ENCODE peak calls at places on chromosome 4, in eight cellular contexts. One of them, this sample, is unnamed.

GRCh38 chr4:183758006-183758734 is 99.1 kb downstream of the TRAPPC11 start:
- DNase-seq in fibroblast of villous mesenchyme: no peak
- DNase-seq in suprapubic skin: no peak
- DNase-seq in esophagus squamous epithelium: no peak
- DNase-seq in mesothelial cell of epicardium: no peak
- DNase-seq in GM23338: peak
- DNase-seq in gastrocnemius medialis: no peak
- DNase-seq in WTC11: peak
- DNase-seq in this sample: no peak

GRCh38 chr4:98484031-98484430 is 174.4 kb downstream of the TSPAN5 start:
- DNase-seq in fibroblast of villous mesenchyme: no peak
- DNase-seq in gastrocnemius medialis: no peak
- DNase-seq in WTC11: no peak
- DNase-seq in mesothelial cell of epicardium: no peak
- DNase-seq in esophagus squamous epithelium: no peak
- DNase-seq in suprapubic skin: no peak
- DNase-seq in GM23338: no peak
- DNase-seq in this sample: peak

GRCh38 chr4:146458594-146458993 is 63.1 kb downstream of the SLC10A7 start:
- DNase-seq in GM23338: no peak
- DNase-seq in mesothelial cell of epicardium: no peak
- DNase-seq in esophagus squamous epithelium: no peak
- DNase-seq in suprapubic skin: no peak
- DNase-seq in WTC11: no peak
- DNase-seq in fibroblast of villous mesenchyme: no peak
- DNase-seq in gastrocnemius medialis: no peak
- DNase-seq in this sample: no peak

GRCh38 chr4:109041463-109041862 is 261.0 kb downstream of the COL25A1 start:
- DNase-seq in esophagus squamous epithelium: no peak
- DNase-seq in gastrocnemius medialis: no peak
- DNase-seq in fibroblast of villous mesenchyme: peak
- DNase-seq in suprapubic skin: no peak
- DNase-seq in mesothelial cell of epicardium: no peak
- DNase-seq in WTC11: no peak
- DNase-seq in GM23338: no peak
- DNase-seq in this sample: no peak

GRCh38 chr4:69321153-69321729 is 41.0 kb downstream of the UGT2B28 start:
- DNase-seq in esophagus squamous epithelium: no peak
- DNase-seq in gastrocnemius medialis: no peak
- DNase-seq in WTC11: no peak
- DNase-seq in GM23338: no peak
- DNase-seq in fibroblast of villous mesenchyme: no peak
- DNase-seq in mesothelial cell of epicardium: no peak
- DNase-seq in suprapubic skin: no peak
- DNase-seq in this sample: peak

GRCh38 chr4:144903953-144904711 is 193.9 kb downstream of the ANAPC10 start:
- DNase-seq in esophagus squamous epithelium: no peak
- DNase-seq in suprapubic skin: no peak
- DNase-seq in GM23338: no peak
- DNase-seq in mesothelial cell of epicardium: no peak
- DNase-seq in gastrocnemius medialis: no peak
- DNase-seq in fibroblast of villous mesenchyme: peak
- DNase-seq in WTC11: no peak
- DNase-seq in this sample: peak

GRCh38 chr4:188408244-188409067 is 269.2 kb downstream of the TRIML1 start:
- DNase-seq in mesothelial cell of epicardium: no peak
- DNase-seq in WTC11: no peak
- DNase-seq in fibroblast of villous mesenchyme: no peak
- DNase-seq in GM23338: no peak
- DNase-seq in gastrocnemius medialis: no peak
- DNase-seq in esophagus squamous epithelium: no peak
- DNase-seq in suprapubic skin: no peak
- DNase-seq in this sample: no peak

GRCh38 chr4:124903995-124904722 is 191.6 kb upstream of the ANKRD50 start:
- DNase-seq in gastrocnemius medialis: peak
- DNase-seq in WTC11: no peak
- DNase-seq in mesothelial cell of epicardium: no peak
- DNase-seq in suprapubic skin: no peak
- DNase-seq in esophagus squamous epithelium: no peak
- DNase-seq in fibroblast of villous mesenchyme: peak
- DNase-seq in GM23338: peak
- DNase-seq in this sample: peak

GRCh38 chr4:152529880-152530279 is 6.0 kb downstream of the FBXW7 start:
- DNase-seq in GM23338: no peak
- DNase-seq in WTC11: no peak
- DNase-seq in fibroblast of villous mesenchyme: no peak
- DNase-seq in esophagus squamous epithelium: no peak
- DNase-seq in mesothelial cell of epicardium: no peak
- DNase-seq in suprapubic skin: no peak
- DNase-seq in gastrocnemius medialis: no peak
- DNase-seq in this sample: no peak

GRCh38 chr4:78058591-78059523 is 1.7 kb downstream of the FRAS1 start:
- DNase-seq in GM23338: peak
- DNase-seq in mesothelial cell of epicardium: peak
- DNase-seq in WTC11: peak
- DNase-seq in gastrocnemius medialis: peak
- DNase-seq in suprapubic skin: peak
- DNase-seq in fibroblast of villous mesenchyme: no peak
- DNase-seq in esophagus squamous epithelium: no peak
- DNase-seq in this sample: peak

GRCh38 chr4:113073614-113074013 is 24.2 kb downstream of the ANK2 start:
- DNase-seq in gastrocnemius medialis: no peak
- DNase-seq in mesothelial cell of epicardium: no peak
- DNase-seq in fibroblast of villous mesenchyme: no peak
- DNase-seq in esophagus squamous epithelium: no peak
- DNase-seq in WTC11: no peak
- DNase-seq in suprapubic skin: no peak
- DNase-seq in GM23338: no peak
- DNase-seq in this sample: no peak

GRCh38 chr4:152776352-152776751 is 3.2 kb downstream of the TIGD4 start:
- DNase-seq in esophagus squamous epithelium: no peak
- DNase-seq in suprapubic skin: no peak
- DNase-seq in fibroblast of villous mesenchyme: no peak
- DNase-seq in WTC11: no peak
- DNase-seq in gastrocnemius medialis: no peak
- DNase-seq in mesothelial cell of epicardium: no peak
- DNase-seq in GM23338: no peak
- DNase-seq in this sample: peak

GRCh38 chr4:112029642-112030235 is 115.5 kb upstream of the FAM241A start:
- DNase-seq in GM23338: no peak
- DNase-seq in WTC11: no peak
- DNase-seq in mesothelial cell of epicardium: no peak
- DNase-seq in suprapubic skin: no peak
- DNase-seq in esophagus squamous epithelium: no peak
- DNase-seq in fibroblast of villous mesenchyme: no peak
- DNase-seq in gastrocnemius medialis: no peak
- DNase-seq in this sample: peak

DNA sequence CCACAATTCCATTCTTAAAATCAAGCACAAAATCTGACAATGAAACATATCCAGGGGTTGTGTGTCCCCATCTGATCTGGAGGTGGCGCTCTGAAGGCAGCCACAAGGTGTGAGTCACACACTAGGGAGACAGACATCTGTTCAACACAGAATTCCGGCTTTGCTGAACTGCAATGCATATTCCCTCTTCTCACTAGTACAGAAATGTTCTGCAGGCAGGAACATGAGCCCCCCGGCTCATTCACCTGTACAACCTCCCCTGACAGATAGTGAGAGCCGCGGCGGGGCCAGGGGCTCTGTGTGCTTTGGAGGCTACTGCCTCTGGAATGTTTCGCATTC is 41.9 kb downstream of the WDR1 start:
- DNase-seq in suprapubic skin: no peak
- DNase-seq in fibroblast of villous mesenchyme: peak
- DNase-seq in mesothelial cell of epicardium: no peak
- DNase-seq in GM23338: peak
- DNase-seq in gastrocnemius medialis: no peak
- DNase-seq in WTC11: peak
- DNase-seq in esophagus squamous epithelium: no peak
- DNase-seq in this sample: peak
- TF ChIP-seq CTCF in suprapubic skin: no peak
- TF ChIP-seq CTCF in fibroblast of villous mesenchyme: peak
- TF ChIP-seq CTCF in mesothelial cell of epicardium: no peak
- TF ChIP-seq CTCF in GM23338: peak
- TF ChIP-seq CTCF in gastrocnemius medialis: no peak
- TF ChIP-seq CTCF in WTC11: no peak
- TF ChIP-seq CTCF in esophagus squamous epithelium: no peak
- TF ChIP-seq CTCF in this sample: peak

DNA sequence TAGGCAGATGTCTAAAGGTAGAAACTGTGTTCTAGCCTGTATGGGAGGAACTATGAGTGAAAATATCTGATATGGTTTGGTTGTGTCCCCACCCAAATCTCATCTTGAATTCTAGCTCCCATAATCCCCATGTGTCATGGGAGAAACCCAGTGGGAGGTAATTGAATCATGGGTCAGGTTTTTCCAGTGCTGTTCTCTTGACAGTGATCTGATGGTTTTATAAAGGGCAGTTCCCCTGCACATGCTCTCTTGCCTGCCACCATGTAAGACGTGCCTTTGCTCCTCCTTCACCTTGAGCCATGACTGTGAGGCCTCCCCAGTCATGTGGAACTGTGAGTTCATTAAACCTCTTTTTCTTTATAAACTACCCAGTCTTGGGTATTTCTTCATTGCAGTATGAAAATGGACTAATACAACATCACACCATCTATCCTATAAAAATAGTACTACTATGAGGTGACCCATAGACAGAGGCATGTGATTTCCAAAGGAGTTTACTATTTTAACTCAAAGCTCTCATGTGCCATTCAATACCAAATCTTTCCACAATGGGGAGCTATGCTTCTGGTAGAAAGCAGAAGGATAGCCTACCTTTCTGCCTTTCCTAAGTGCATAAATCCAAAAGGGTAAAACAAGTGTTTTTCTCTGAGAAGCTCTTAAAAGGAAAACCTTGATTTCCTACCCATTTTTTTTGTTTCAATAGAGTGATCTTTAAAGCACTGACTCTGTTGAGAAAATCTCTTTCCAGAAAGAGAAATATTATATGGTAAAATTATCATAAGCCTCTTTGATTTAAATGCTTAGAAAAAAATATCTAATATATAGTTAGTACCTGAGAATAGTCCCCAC is 38.8 kb downstream of the SEC31A start:
- DNase-seq in WTC11: no peak
- DNase-seq in suprapubic skin: no peak
- DNase-seq in gastrocnemius medialis: no peak
- DNase-seq in GM23338: peak
- DNase-seq in fibroblast of villous mesenchyme: peak
- DNase-seq in esophagus squamous epithelium: no peak
- DNase-seq in mesothelial cell of epicardium: no peak
- DNase-seq in this sample: peak
- TF ChIP-seq CTCF in WTC11: no peak
- TF ChIP-seq CTCF in suprapubic skin: no peak
- TF ChIP-seq CTCF in gastrocnemius medialis: peak
- TF ChIP-seq CTCF in GM23338: peak
- TF ChIP-seq CTCF in fibroblast of villous mesenchyme: peak
- TF ChIP-seq CTCF in esophagus squamous epithelium: no peak
- TF ChIP-seq CTCF in mesothelial cell of epicardium: peak
- TF ChIP-seq CTCF in this sample: peak

DNA sequence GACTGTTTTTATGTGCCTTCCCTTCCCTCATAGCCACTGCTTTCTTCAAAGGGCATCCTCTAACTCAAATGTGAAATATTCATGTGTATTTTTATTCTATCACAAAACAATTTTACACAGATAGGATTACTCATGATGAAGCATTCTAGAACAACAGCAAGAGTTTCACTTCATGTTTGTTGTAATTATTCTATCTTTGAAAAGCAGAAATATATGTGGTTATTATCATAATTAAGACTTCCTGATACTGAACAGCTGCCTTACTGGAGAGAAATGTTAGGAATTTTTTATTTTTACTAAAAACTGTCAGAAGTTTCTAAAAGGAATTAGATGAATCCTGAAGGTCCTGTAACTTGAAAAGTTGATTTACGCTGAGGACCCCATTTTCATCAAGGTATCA is 229.1 kb downstream of the PALLD start:
- DNase-seq in WTC11: no peak
- DNase-seq in fibroblast of villous mesenchyme: peak
- DNase-seq in mesothelial cell of epicardium: no peak
- DNase-seq in GM23338: no peak
- DNase-seq in gastrocnemius medialis: no peak
- DNase-seq in suprapubic skin: no peak
- DNase-seq in esophagus squamous epithelium: no peak
- DNase-seq in this sample: no peak
- TF ChIP-seq CTCF in WTC11: no peak
- TF ChIP-seq CTCF in fibroblast of villous mesenchyme: no peak
- TF ChIP-seq CTCF in mesothelial cell of epicardium: no peak
- TF ChIP-seq CTCF in GM23338: no peak
- TF ChIP-seq CTCF in gastrocnemius medialis: no peak
- TF ChIP-seq CTCF in suprapubic skin: no peak
- TF ChIP-seq CTCF in esophagus squamous epithelium: no peak
- TF ChIP-seq CTCF in this sample: no peak

DNA sequence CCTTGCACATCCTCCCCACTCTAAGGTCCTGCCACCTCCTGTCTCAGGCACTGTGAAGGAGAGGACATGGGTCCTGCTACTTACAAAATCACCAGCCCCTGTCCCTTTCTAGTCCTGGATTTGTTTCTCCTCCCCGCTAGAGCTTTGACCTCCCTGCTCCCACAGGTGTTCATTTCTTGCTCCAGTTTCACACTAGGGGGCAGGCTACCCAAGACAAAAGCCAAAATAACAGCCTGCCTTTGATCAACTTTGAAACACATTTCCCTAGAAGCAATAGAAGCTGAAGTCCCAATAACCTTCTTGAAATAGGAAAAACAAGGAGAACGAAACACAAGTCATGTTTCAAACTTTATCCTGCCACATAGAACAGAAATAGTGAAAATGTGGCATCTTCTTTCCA is 164.4 kb downstream of the QDPR start:
- DNase-seq in WTC11: peak
- DNase-seq in GM23338: peak
- DNase-seq in mesothelial cell of epicardium: no peak
- DNase-seq in esophagus squamous epithelium: no peak
- DNase-seq in suprapubic skin: no peak
- DNase-seq in fibroblast of villous mesenchyme: peak
- DNase-seq in gastrocnemius medialis: no peak
- DNase-seq in this sample: peak
- TF ChIP-seq CTCF in WTC11: peak
- TF ChIP-seq CTCF in GM23338: peak
- TF ChIP-seq CTCF in mesothelial cell of epicardium: peak
- TF ChIP-seq CTCF in esophagus squamous epithelium: no peak
- TF ChIP-seq CTCF in suprapubic skin: no peak
- TF ChIP-seq CTCF in fibroblast of villous mesenchyme: peak
- TF ChIP-seq CTCF in gastrocnemius medialis: no peak
- TF ChIP-seq CTCF in this sample: peak

DNA sequence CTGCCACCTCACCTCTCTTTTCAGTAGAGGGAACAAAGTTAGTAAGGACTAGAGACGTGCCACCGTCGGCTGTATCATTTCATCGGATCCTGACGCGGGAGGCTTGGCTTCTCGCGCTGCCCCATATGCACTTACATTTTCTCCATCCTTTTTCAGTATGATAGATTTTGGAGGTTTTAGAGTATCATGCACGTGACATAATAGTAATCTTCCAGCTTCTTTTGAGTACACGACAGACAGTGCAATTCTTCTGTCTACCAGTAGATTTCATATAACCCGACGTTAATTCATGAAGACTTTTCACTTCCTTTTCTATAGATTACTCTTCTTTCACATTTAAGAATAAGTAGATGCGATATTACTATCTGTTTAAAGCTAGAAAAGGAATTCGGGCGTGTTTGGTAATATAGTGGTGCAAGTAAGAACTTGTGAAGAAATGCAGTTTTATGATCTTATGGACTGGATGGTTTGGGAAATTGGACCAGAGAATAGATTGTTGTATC is 995 bp downstream of the CDS1 start:
- DNase-seq in mesothelial cell of epicardium: no peak
- DNase-seq in fibroblast of villous mesenchyme: no peak
- DNase-seq in esophagus squamous epithelium: no peak
- DNase-seq in suprapubic skin: no peak
- DNase-seq in GM23338: no peak
- DNase-seq in gastrocnemius medialis: no peak
- DNase-seq in WTC11: no peak
- DNase-seq in this sample: no peak
- TF ChIP-seq CTCF in mesothelial cell of epicardium: no peak
- TF ChIP-seq CTCF in fibroblast of villous mesenchyme: no peak
- TF ChIP-seq CTCF in esophagus squamous epithelium: no peak
- TF ChIP-seq CTCF in suprapubic skin: no peak
- TF ChIP-seq CTCF in GM23338: no peak
- TF ChIP-seq CTCF in gastrocnemius medialis: no peak
- TF ChIP-seq CTCF in WTC11: no peak
- TF ChIP-seq CTCF in this sample: peak

This sample was measured in MCF 10A.